ENCODE peak calls at places on chromosomes 4 and X, in ten cellular contexts. J is brain microvascular endothelial cell; Z is uterus; T is astrocyte of the spinal cord; W is kidney epithelial cell; A is AG04450; D is CD8-positive, alpha-beta T cell; E is thoracic aorta; B is CD4-positive, alpha-beta T cell; H is nephron progenitor cell. Y is an unnamed sample.

GRCh38 chr4:28686618-28687017 is 1826.0 kb downstream of the STIM2 start:
- DNase-seq in T (peak; percentile 12), B (no peak), W (no peak), J (peak; percentile 27), H (peak; percentile 39), D (no peak), E (no peak), A (no peak), Z (no peak), Y (peak; percentile 15)

GRCh38 chr4:19615086-19615689 is 636.5 kb upstream of the SLIT2 start:
- DNase-seq in W (no peak), D (no peak), Z (no peak), B (no peak), E (no peak), T (no peak), A (no peak), H (no peak), J (no peak), Y (no peak)

GRCh38 chr4:174394915-174395314 is 111.2 kb downstream of the CEP44 start:
- DNase-seq in W (peak; percentile 56), B (no peak), T (peak; percentile 75), A (peak; percentile 10), E (no peak), Z (no peak), D (no peak), J (no peak), H (no peak), Y (no peak)

GRCh38 chr4:149056615-149057014 is 614.4 kb upstream of the NR3C2 start:
- DNase-seq in H (no peak), J (no peak), A (no peak), W (no peak), Z (no peak), B (no peak), E (no peak), T (no peak), D (no peak), Y (no peak)

GRCh38 chr4:105963461-105964400 is 68.5 kb downstream of the NPNT start:
- DNase-seq in W (no peak), D (no peak), H (no peak), T (no peak), J (no peak), B (no peak), Z (no peak), A (no peak), E (no peak), Y (no peak)

GRCh38 chr4:95761441-95761840 is 78.5 kb upstream of the PDHA2 start:
- DNase-seq in A (peak; percentile 6), Z (no peak), D (no peak), B (no peak), W (peak; percentile 10), H (no peak), E (no peak), J (peak; percentile 63), T (peak; percentile 48), Y (no peak)

GRCh38 chrX:40083120-40083978 is 14.4 kb downstream of the BCOR start:
- DNase-seq in D (no peak), H (peak; percentile 59), W (no peak), B (no peak), A (no peak), J (no peak), Z (peak; percentile 44), T (no peak), E (no peak), Y (peak; percentile 19)

GRCh38 chrX:155179343-155179997 is 36.8 kb upstream of the VBP1 start:
- DNase-seq in H (no peak), W (no peak), T (no peak), A (no peak), Z (no peak), E (no peak), B (no peak), J (no peak), D (no peak), Y (no peak)

GRCh38 chr4:100288811-100289529 is 98.7 kb upstream of the DDIT4L start:
- DNase-seq in W (no peak), T (no peak), H (no peak), E (no peak), B (no peak), D (no peak), A (no peak), J (no peak), Z (no peak), Y (no peak)

GRCh38 chr4:112604590-112604989 is 32.1 kb downstream of the ZGRF1 start:
- DNase-seq in T (peak; percentile 68), B (peak; percentile 21), E (no peak), H (peak; percentile 50), J (peak; percentile 76), A (peak; percentile 13), W (peak; percentile 25), Z (no peak), D (no peak), Y (peak; percentile 10)

GRCh38 chr4:147586032-147586431 is 31.2 kb upstream of the TMEM184C start:
- DNase-seq in E (no peak), Z (no peak), W (no peak), J (no peak), B (no peak), T (no peak), D (no peak), H (no peak), A (no peak), Y (no peak)

GRCh38 chr4:126850286-126850685 is 782.5 kb upstream of the INTU start:
- DNase-seq in T (peak; percentile 93), W (peak; percentile 98), B (no peak), E (no peak), D (no peak), Z (no peak), J (peak; percentile 95), H (no peak), A (peak; percentile 88), Y (no peak)

GRCh38 chr4:128294464-128294863 is 6.9 kb upstream of the PGRMC2 start:
- DNase-seq in E (no peak), Z (no peak), J (no peak), H (no peak), A (no peak), W (no peak), D (no peak), B (no peak), T (no peak), Y (no peak)

GRCh38 chr4:150348079-150348478 is 233.9 kb upstream of the MAB21L2 start:
- DNase-seq in J (peak; percentile 20), T (peak; percentile 74), D (no peak), H (no peak), W (peak; percentile 26), A (no peak), Z (no peak), E (no peak), B (no peak), Y (no peak)

GRCh38 chrX:97705936-97706335 is 822.2 kb downstream of the RPA4 start:
- DNase-seq in Z (no peak), H (no peak), D (no peak), J (no peak), B (no peak), W (no peak), T (no peak), A (peak; percentile 3), E (no peak), Y (no peak)

GRCh38 chr4:110211007-110211769 is 12.8 kb upstream of the ELOVL6 start:
- DNase-seq in J (no peak), D (no peak), B (peak; percentile 22), A (no peak), W (no peak), E (no peak), H (no peak), Z (no peak), T (peak; percentile 50), Y (no peak)
- TF ChIP-seq CTCF in J (peak; percentile 76), D (peak; percentile 83), B (peak; percentile 82), A (peak; percentile 90), W (peak; percentile 81), E (peak; percentile 78), H (peak; percentile 51), Z (peak; percentile 59), T (peak; percentile 91), Y (peak; percentile 72)

GRCh38 chrX:136909119-136909705 is 28.7 kb upstream of the RBMX start:
- DNase-seq in Z (peak; percentile 86), B (peak; percentile 69), W (peak; percentile 16), A (peak; percentile 32), H (peak; percentile 79), D (peak; percentile 44), E (peak; percentile 32), T (peak; percentile 73), J (peak; percentile 48), Y (peak; percentile 39)
- TF ChIP-seq CTCF in Z (no peak), B (no peak), W (no peak), A (no peak), H (no peak), D (no peak), E (no peak), T (no peak), J (no peak), Y (no peak)

GRCh38 chr4:42152507-42153504 is at the start of gene BEND4:
- DNase-seq in A (no peak), W (no peak), B (no peak), H (no peak), Z (no peak), E (no peak), T (no peak), J (no peak), D (no peak), Y (peak; percentile 19)
- TF ChIP-seq CTCF in A (no peak), W (no peak), B (no peak), H (no peak), Z (no peak), E (no peak), T (no peak), J (no peak), D (no peak), Y (no peak)

GRCh38 chr4:76987685-76988084 is 38.1 kb downstream of the SEPTIN11 start:
- DNase-seq in A (no peak), B (no peak), W (no peak), D (no peak), J (no peak), E (no peak), T (no peak), H (no peak), Z (no peak), Y (no peak)

GRCh38 chr4:76984127-76984526 is 34.6 kb downstream of the SEPTIN11 start:
- DNase-seq in B (no peak), T (peak; percentile 79), H (no peak), D (no peak), Z (no peak), E (no peak), A (no peak), J (no peak), W (no peak), Y (no peak)

GRCh38 chr4:76989391-76990061 is 40.0 kb downstream of the SEPTIN11 start:
- DNase-seq in H (no peak), B (peak; percentile 49), J (no peak), Z (no peak), T (no peak), A (no peak), W (no peak), E (no peak), D (peak; percentile 52), Y (no peak)

GRCh38 chr4:76984788-76985211 is 35.2 kb downstream of the SEPTIN11 start:
- DNase-seq in A (peak; percentile 100), J (peak; percentile 99), D (no peak), Z (peak; percentile 72), T (peak; percentile 100), H (peak; percentile 56), W (peak; percentile 97), E (peak; percentile 48), B (no peak), Y (no peak)

DNA sequence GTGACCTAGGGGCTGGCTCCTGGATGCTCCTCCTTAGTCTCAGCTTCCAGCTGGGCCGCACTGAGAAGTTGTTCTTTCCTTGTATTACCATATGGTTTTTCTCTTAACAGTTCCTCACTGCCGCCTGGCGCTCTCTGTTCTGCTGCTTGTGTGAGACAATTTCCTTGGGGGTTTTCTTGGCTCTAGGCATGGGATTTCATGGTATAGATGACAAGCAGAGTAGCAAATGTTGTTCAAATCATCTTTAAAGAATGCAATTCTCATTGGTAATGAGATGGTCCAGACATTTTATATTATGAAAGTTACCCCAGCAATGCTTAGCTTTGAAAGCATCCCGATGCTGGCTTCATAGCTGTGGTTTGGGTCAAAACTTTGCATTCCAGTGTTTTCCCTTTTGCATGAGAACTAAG is 37.6 kb downstream of the SEPTIN11 start:
- DNase-seq in J (peak; percentile 96), B (no peak), Z (no peak), H (no peak), T (peak; percentile 98), D (no peak), W (no peak), E (no peak), A (peak; percentile 96), Y (no peak)
- TF ChIP-seq CTCF in J (peak; percentile 48), B (no peak), Z (no peak), H (no peak), T (peak; percentile 36), D (no peak), W (no peak), E (no peak), A (peak; percentile 14), Y (no peak)